ENCODE peak calls at places on chromosomes 6 and 20, in ten cellular contexts. A, G, Y, S, N, J, V, L, T and O are unnamed samples. For H3K4me1, the result is how much of the 10 kb centered on the place peaks cover.

GRCh38 chr6:40894962-40895799 is 143.8 kb downstream of the UNC5CL start:
- DNase-seq in A (peak), G (no peak), Y (peak), S (peak), N (peak), J (peak), V (peak), L (peak), T (peak), O (peak)

GRCh38 chr6:57262491-57262890 is 40.4 kb upstream of the RAB23 start:
- DNase-seq in A (peak), G (peak), Y (no peak), S (peak), N (no peak), J (peak), V (no peak), L (peak), T (peak), O (no peak)

GRCh38 chr6:111871725-111872520 is 1.3 kb downstream of the FYN start:
- DNase-seq in A (peak), G (no peak), Y (peak), S (no peak), N (peak), J (no peak), V (peak), L (no peak), T (peak), O (peak)

GRCh38 chr6:135740580-135740979 is 110.9 kb upstream of the PDE7B start:
- DNase-seq in A (no peak), G (no peak), Y (no peak), S (no peak), N (no peak), J (no peak), V (no peak), L (no peak), T (no peak), O (no peak)

GRCh38 chr6:13413466-13413862 is 73.9 kb downstream of the GFOD1 start:
- DNase-seq in A (no peak), G (no peak), Y (peak), S (no peak), N (no peak), J (no peak), V (no peak), L (peak), T (no peak), O (no peak)

GRCh38 chr20:57661201-57662027 is 41.2 kb upstream of the ZBP1 start:
- DNase-seq in A (no peak), G (peak), Y (no peak), S (no peak), N (no peak), J (no peak), V (peak), L (peak), T (peak), O (peak)

GRCh38 chr20:37403107-37404033 is 57.4 kb downstream of the SRC start:
- DNase-seq in A (no peak), G (no peak), Y (no peak), S (no peak), N (no peak), J (no peak), V (no peak), L (no peak), T (no peak), O (no peak)

GRCh38 chr6:25637946-25638345 is 14.1 kb upstream of the SCGN start:
- DNase-seq in A (no peak), G (no peak), Y (no peak), S (no peak), N (peak), J (no peak), V (no peak), L (peak), T (no peak), O (peak)

GRCh38 chr6:31525932-31526591 is 2.7 kb upstream of the MCCD1 start:
- DNase-seq in A (no peak), G (no peak), Y (peak), S (no peak), N (no peak), J (peak), V (no peak), L (no peak), T (no peak), O (no peak)

GRCh38 chr20:37649635-37650244 is 44.1 kb upstream of the CTNNBL1 start:
- DNase-seq in A (no peak), G (no peak), Y (no peak), S (no peak), N (no peak), J (no peak), V (no peak), L (no peak), T (no peak), O (no peak)

GRCh38 chr6:142692942-142693341 is 252.0 kb downstream of the HIVEP2 start:
- DNase-seq in A (peak), G (peak), Y (peak), S (peak), N (peak), J (peak), V (peak), L (peak), T (peak), O (peak)

GRCh38 chr20:30485331-30486102 is 771.9 kb upstream of the DEFB115 start:
- DNase-seq in A (no peak), G (no peak), Y (no peak), S (no peak), N (no peak), J (no peak), V (no peak), L (no peak), T (no peak), O (peak)

GRCh38 chr6:158801655-158802294 is 17.4 kb downstream of the EZR start:
- DNase-seq in A (peak), G (peak), Y (no peak), S (peak), N (no peak), J (no peak), V (peak), L (peak), T (peak), O (peak)
- H3K4me1 ChIP-seq in A (under half), G (under half), Y (under half), S (under half), N (half or more), J (half or more), V (under half), L (half or more), T (under half), O (under half)

GRCh38 chr20:33570743-33571142 is 80.8 kb downstream of the CBFA2T2 start:
- DNase-seq in A (no peak), G (no peak), Y (no peak), S (no peak), N (no peak), J (no peak), V (no peak), L (no peak), T (no peak), O (no peak)
- TF ChIP-seq CTCF in A (no peak), G (no peak), Y (no peak), S (no peak), N (no peak), J (no peak), V (no peak), L (no peak), T (no peak), O (no peak)

GRCh38 chr6:117616971-117617765 is 14.9 kb upstream of the GOPC start:
- DNase-seq in A (no peak), G (no peak), Y (no peak), S (no peak), N (peak), J (no peak), V (no peak), L (no peak), T (no peak), O (no peak)
- H3K4me1 ChIP-seq in A (under half), G (under half), Y (under half), S (under half), N (under half), J (under half), V (under half), L (under half), T (under half), O (under half)

GRCh38 chr6:4957521-4958231 is 46.2 kb downstream of the RPP40 start:
- DNase-seq in A (no peak), G (no peak), Y (no peak), S (no peak), N (peak), J (no peak), V (no peak), L (no peak), T (no peak), O (peak)
- TF ChIP-seq CTCF in A (no peak), G (no peak), Y (no peak), S (peak), N (peak), J (no peak), V (peak), L (no peak), T (peak), O (peak)

GRCh38 chr6:129717287-129717686 is 7.3 kb upstream of the ARHGAP18 start:
- DNase-seq in A (no peak), G (no peak), Y (peak), S (no peak), N (no peak), J (peak), V (no peak), L (no peak), T (no peak), O (no peak)
- H3K4me1 ChIP-seq in A (under half), G (under half), Y (under half), S (under half), N (under half), J (under half), V (under half), L (under half), T (under half), O (under half)